ENCODE peak calls at places on chromosomes 5 and 9, in four cellular contexts. E, F, J and U are unnamed samples.
A peak's percentile ranks its signal among the peaks of the same experiment; 100 is the strongest.

GRCh38 chr5:72586788-72587530 is 79.7 kb upstream of the ZNF366 start:
- DNase-seq in J (no peak), F (no peak), E (no peak), U (no peak)

GRCh38 chr9:101674165-101674564 is 64.3 kb downstream of the GRIN3A start:
- DNase-seq in F (no peak), E (no peak), J (no peak), U (no peak)

GRCh38 chr9:2414465-2414864 is 207.1 kb upstream of the VLDLR start:
- DNase-seq in F (no peak), J (no peak), E (no peak), U (no peak)

GRCh38 chr5:141617682-141618029 is 1.1 kb downstream of the DIAPH1 start:
- DNase-seq in F (no peak), E (no peak), J (no peak), U (no peak)

GRCh38 chr9:135300346-135301141 is 179.0 kb upstream of the PPP1R26 start:
- DNase-seq in E (peak; percentile 64), F (no peak), J (no peak), U (no peak)

GRCh38 chr9:34452568-34452967 is 5.8 kb downstream of the FAM219A start:
- DNase-seq in F (no peak), E (no peak), J (no peak), U (no peak)

GRCh38 chr5:180644825-180645608 is 4.4 kb downstream of the FLT4 start:
- DNase-seq in E (no peak), J (no peak), F (no peak), U (no peak)

GRCh38 chr5:114789773-114790402 is 379.8 kb downstream of the TRIM36 start:
- DNase-seq in F (peak; percentile 62), E (no peak), J (peak; percentile 12), U (no peak)

GRCh38 chr9:4743131-4743875 is 2.3 kb upstream of the AK3 start:
- DNase-seq in J (peak; percentile 29), E (no peak), F (no peak), U (no peak)

GRCh38 chr9:87213948-87214347 is 266.6 kb upstream of the GAS1 start:
- DNase-seq in E (no peak), F (no peak), J (no peak), U (no peak)

GRCh38 chr5:88847410-88847809 is 35.6 kb downstream of the MEF2C start:
- DNase-seq in E (no peak), J (no peak), F (no peak), U (no peak)

GRCh38 chr5:17219006-17219422 is 1.6 kb downstream of the BASP1 start:
- DNase-seq in E (no peak), F (peak; percentile 47), J (peak; percentile 52), U (no peak)

GRCh38 chr5:31931872-31932271 is 242.2 kb downstream of the GOLPH3 start:
- DNase-seq in J (no peak), F (no peak), E (no peak), U (no peak)

GRCh38 chr5:150544606-150545219 is 36.8 kb downstream of the NDST1 start:
- DNase-seq in E (peak; percentile 92), J (peak; percentile 77), F (peak; percentile 88), U (peak; percentile 37)

GRCh38 chr5:59666709-59667108 is 226.8 kb downstream of the PDE4D start:
- DNase-seq in J (no peak), E (no peak), F (no peak), U (no peak)

GRCh38 chr5:124154714-124155113 is 591.7 kb downstream of the ZNF608 start:
- DNase-seq in E (no peak), F (no peak), J (no peak), U (no peak)

GRCh38 chr9:128628471-128629048 is 28.1 kb downstream of the DYNC2I2 start:
- DNase-seq in E (no peak), J (peak; percentile 46), F (no peak), U (no peak)
- H3K27ac ChIP-seq in E (peak overlapping the region; percentile 39), J (peak overlapping the region; percentile 99), F (peak overlapping the region; percentile 30), U (no peak overlapping the region)

GRCh38 chr5:77251921-77252320 is 41.4 kb downstream of the PDE8B start:
- DNase-seq in E (no peak), F (no peak), J (no peak), U (no peak)

DNA sequence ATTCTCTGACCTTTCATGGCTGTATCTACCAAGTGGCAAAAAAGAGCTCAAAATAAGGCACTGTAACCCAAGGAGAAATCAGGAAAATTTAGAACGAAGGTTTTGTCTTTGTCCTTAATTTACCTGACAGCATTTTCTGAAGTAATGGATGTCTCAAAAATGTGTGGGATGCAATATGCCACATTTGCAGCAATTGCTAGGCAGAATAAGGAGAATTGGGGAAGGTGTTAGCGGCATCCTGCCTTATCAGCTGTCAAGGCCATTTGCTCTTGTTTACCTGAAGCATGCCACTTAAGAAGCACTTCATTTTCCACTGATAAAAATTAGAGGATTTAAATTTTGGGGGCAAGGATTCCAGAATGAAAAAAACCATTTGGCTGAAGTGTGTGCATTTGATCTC is 39.0 kb downstream of the PDE8B start:
- DNase-seq in E (no peak), F (no peak), J (no peak), U (no peak)
- H3K27ac ChIP-seq in E (no peak overlapping the region), F (no peak overlapping the region), J (no peak overlapping the region), U (no peak overlapping the region)

GRCh38 chr9:127474592-127474991 is 23.3 kb downstream of the LRSAM1 start:
- DNase-seq in J (no peak), E (no peak), F (no peak), U (no peak)

GRCh38 chr9:127467621-127468020 is 16.3 kb downstream of the LRSAM1 start:
- DNase-seq in F (no peak), J (no peak), E (no peak), U (no peak)

GRCh38 chr9:127470662-127471061 is 19.4 kb downstream of the LRSAM1 start:
- DNase-seq in F (no peak), E (no peak), J (no peak), U (no peak)

GRCh38 chr9:127473932-127474331 is 22.6 kb downstream of the LRSAM1 start:
- DNase-seq in E (no peak), J (no peak), F (no peak), U (no peak)

DNA sequence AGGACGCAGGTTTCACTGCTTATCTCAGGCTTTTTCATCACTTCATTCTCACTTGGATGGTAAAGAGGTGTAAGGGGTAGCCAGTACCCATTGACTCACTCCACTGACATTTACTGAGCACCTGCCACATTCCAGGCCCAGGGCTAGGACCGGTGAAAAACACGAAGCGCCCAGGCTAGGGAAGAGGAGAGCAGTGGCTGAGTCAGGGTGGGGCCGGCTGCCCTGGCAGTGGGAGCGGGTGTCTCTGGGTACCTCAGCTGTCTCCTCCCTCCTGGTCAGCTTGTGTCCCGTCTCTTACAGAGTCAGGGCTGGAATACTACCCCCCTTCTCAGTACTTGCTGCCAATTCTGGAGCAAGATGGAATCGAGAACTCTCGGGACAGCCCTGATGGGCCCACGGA is 22.2 kb downstream of the LRSAM1 start:
- DNase-seq in J (no peak), E (no peak), F (no peak), U (no peak)
- H3K27ac ChIP-seq in J (peak overlapping the region; percentile 10), E (no peak overlapping the region), F (no peak overlapping the region), U (no peak overlapping the region)

GRCh38 chr9:33318781-33319180 is 28.5 kb downstream of the NFX1 start:
- DNase-seq in J (no peak), F (no peak), E (no peak), U (no peak)

GRCh38 chr9:33320568-33321261 is 30.4 kb downstream of the NFX1 start:
- DNase-seq in F (no peak), J (peak; percentile 88), E (no peak), U (no peak)

GRCh38 chr9:33315371-33315770 is 25.1 kb downstream of the NFX1 start:
- DNase-seq in E (no peak), J (no peak), F (no peak), U (no peak)

GRCh38 chr9:33318225-33318624 is 27.9 kb downstream of the NFX1 start:
- DNase-seq in F (no peak), E (no peak), J (no peak), U (no peak)

GRCh38 chr9:33320230-33320567 is 29.9 kb downstream of the NFX1 start:
- DNase-seq in J (no peak), F (no peak), E (no peak), U (no peak)
- H3K27ac ChIP-seq in J (peak overlapping the region; percentile 97), F (no peak overlapping the region), E (no peak overlapping the region), U (no peak overlapping the region)

GRCh38 chr9:89489548-89490527 is 8.1 kb downstream of the SEMA4D start:
- DNase-seq in E (no peak), F (no peak), J (no peak), U (peak; percentile 83)
- H3K27ac ChIP-seq in E (no peak overlapping the region), F (no peak overlapping the region), J (no peak overlapping the region), U (peak overlapping the region; percentile 72)

GRCh38 chr9:127761061-127761460 is 17.4 kb downstream of the SH2D3C start:
- DNase-seq in E (no peak), J (no peak), F (no peak), U (no peak)

GRCh38 chr9:127765418-127765817 is 13.0 kb downstream of the SH2D3C start:
- DNase-seq in J (no peak), E (no peak), F (no peak), U (no peak)

GRCh38 chr9:127761491-127761904 is 17.0 kb downstream of the SH2D3C start:
- DNase-seq in E (no peak), J (no peak), F (no peak), U (no peak)

GRCh38 chr9:127763918-127764384 is 14.5 kb downstream of the SH2D3C start:
- DNase-seq in E (peak; percentile 79), F (no peak), J (no peak), U (no peak)

DNA sequence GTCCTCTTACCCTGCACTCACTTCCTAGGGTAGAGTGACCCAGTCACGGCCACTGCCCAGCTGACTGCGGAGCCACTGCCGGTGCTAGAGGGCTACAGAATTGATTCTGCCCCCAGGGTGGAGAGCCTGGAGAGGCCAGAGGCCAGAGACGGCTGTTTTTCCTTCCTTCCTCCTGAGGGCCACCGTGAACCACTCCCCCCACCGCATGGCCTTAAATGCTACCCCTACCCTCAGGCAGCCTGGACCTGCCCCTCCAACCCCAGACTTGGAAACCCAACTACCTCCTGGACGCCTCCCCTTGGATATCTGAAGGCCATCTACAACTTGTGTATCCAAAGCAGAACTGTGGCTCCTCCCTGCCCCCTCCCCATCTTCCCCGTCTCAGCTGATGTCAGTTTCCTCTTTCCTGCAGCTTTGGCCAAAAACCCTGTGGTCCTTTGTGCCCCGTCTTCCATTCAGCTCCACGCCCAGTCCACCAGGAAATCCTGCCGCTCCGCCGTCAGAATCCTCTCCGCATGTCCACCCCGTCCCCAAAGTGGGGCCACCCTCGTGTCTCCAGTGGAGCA is 16.3 kb downstream of the SH2D3C start:
- DNase-seq in J (no peak), E (no peak), F (no peak), U (no peak)
- H3K27ac ChIP-seq in J (no peak overlapping the region), E (no peak overlapping the region), F (no peak overlapping the region), U (no peak overlapping the region)

GRCh38 chr9:129459550-129460322 is 161.2 kb downstream of the C9orf50 start:
- DNase-seq in J (no peak), F (no peak), E (no peak), U (no peak)

GRCh38 chr9:129460323-129461261 is 160.3 kb downstream of the C9orf50 start:
- DNase-seq in F (peak; percentile 98), J (peak; percentile 100), E (peak; percentile 100), U (peak; percentile 84)

GRCh38 chr9:129457325-129457779 is 163.5 kb downstream of the C9orf50 start:
- DNase-seq in J (no peak), F (no peak), E (no peak), U (no peak)

GRCh38 chr9:129458155-129458661 is 162.7 kb downstream of the C9orf50 start:
- DNase-seq in F (no peak), J (no peak), E (no peak), U (peak; percentile 76)

GRCh38 chr9:129458663-129459549 is 162.0 kb downstream of the C9orf50 start:
- DNase-seq in F (no peak), E (peak; percentile 83), J (no peak), U (peak; percentile 33)
- H3K27ac ChIP-seq in F (peak overlapping the region; percentile 69), E (peak overlapping the region; percentile 92), J (peak overlapping the region; percentile 91), U (peak overlapping the region; percentile 84)